ENCODE peak calls at places on chromosome 5, in six cellular contexts. G, I, B, U, Q and Y are unnamed samples.

GRCh38 chr5:74422671-74423070 is 217.9 kb downstream of the ENC1 start:
- DNase-seq in G (no peak), I (no peak), B (no peak), U (no peak), Q (no peak), Y (no peak)

GRCh38 chr5:170273968-170274710 is 23.4 kb downstream of the LCP2 start:
- DNase-seq in G (no peak), I (no peak), B (no peak), U (no peak), Q (peak; percentile 63), Y (no peak)

GRCh38 chr5:105146867-105147266 is 1584.3 kb upstream of the NUDT12 start:
- DNase-seq in G (no peak), I (no peak), B (no peak), U (no peak), Q (no peak), Y (no peak)

GRCh38 chr5:177362871-177363507 is 5.3 kb downstream of the RGS14 start:
- DNase-seq in G (no peak), I (peak; percentile 90), B (peak; percentile 86), U (no peak), Q (peak; percentile 61), Y (no peak)

GRCh38 chr5:115389799-115390382 is 93.4 kb upstream of the CCDC112 start:
- DNase-seq in G (no peak), I (no peak), B (peak; percentile 44), U (no peak), Q (no peak), Y (no peak)

GRCh38 chr5:20538341-20538740 is 550.3 kb upstream of the CDH18 start:
- DNase-seq in G (no peak), I (no peak), B (no peak), U (no peak), Q (no peak), Y (no peak)

GRCh38 chr5:179192891-179193470 is 132.8 kb downstream of the ZNF354C start:
- DNase-seq in G (no peak), I (peak; percentile 30), B (no peak), U (no peak), Q (no peak), Y (peak; percentile 68)

GRCh38 chr5:172881691-172882370 is 47.8 kb downstream of the ERGIC1 start:
- DNase-seq in G (peak; percentile 80), I (no peak), B (no peak), U (peak; percentile 72), Q (no peak), Y (no peak)

GRCh38 chr5:23072179-23072578 is 219.0 kb upstream of the CDH12 start:
- DNase-seq in G (no peak), I (no peak), B (no peak), U (no peak), Q (no peak), Y (no peak)

GRCh38 chr5:104179057-104179456 is 616.5 kb upstream of the NUDT12 start:
- DNase-seq in G (peak; percentile 28), I (no peak), B (no peak), U (peak; percentile 33), Q (peak; percentile 66), Y (peak; percentile 29)

GRCh38 chr5:77029376-77029885 is 773 bp upstream of the AGGF1 start:
- DNase-seq in G (no peak), I (no peak), B (no peak), U (no peak), Q (no peak), Y (no peak)

GRCh38 chr5:77033338-77033737 is 3.1 kb downstream of the AGGF1 start:
- DNase-seq in G (no peak), I (no peak), B (no peak), U (no peak), Q (no peak), Y (no peak)

GRCh38 chr5:77028631-77029375 is 1.4 kb upstream of the AGGF1 start:
- DNase-seq in G (no peak), I (no peak), B (no peak), U (no peak), Q (no peak), Y (no peak)

GRCh38 chr5:77032635-77033034 is 2.4 kb downstream of the AGGF1 start:
- DNase-seq in G (no peak), I (no peak), B (no peak), U (no peak), Q (no peak), Y (no peak)

DNA sequence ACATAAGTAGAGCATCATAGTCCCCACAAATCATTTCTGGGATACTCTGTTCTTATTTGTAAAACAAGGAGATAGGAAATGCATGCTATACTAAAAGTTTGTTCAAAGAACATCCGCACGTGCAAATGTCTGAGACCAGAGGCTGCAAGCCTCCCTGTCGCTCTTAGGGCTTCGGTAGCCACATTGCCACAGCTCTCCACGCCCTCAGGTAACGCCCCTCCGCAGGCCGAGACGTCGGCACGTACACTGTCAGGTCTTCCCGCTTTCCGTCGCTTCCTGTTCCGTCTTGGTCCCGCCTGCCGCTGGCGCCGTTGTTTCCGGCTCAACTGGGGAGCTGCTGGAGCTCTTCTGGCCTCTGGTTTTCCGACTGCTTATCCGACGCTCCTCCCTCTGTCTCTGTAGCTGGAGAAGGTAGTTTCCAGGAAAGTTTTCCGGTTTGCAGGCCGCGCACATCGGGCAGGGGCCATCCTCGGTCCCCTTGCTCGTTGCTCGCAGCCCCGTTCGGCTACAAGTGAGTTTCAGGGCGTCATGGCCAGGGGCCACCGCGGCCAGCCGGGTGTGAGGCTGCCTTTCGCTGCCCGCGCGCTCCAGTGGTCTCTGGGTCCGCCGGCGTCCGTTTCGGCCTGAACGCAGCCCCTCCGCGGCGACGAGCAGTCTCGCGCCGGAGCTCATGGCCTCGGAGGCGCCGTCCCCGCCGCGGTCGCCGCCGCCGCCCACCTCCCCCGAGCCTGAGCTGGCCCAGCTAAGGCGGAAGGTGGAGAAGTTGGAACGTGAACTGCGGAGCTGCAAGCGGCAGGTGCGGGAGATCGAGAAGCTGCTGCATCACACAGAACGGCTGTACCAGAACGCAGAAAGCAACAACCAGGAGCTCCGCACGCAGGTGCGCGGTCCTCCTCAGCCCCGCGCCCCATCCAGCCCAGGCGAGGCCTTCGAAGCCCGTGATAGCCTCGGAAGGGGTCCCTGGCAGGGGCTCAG is at the start of gene AGGF1:
- DNase-seq in G (peak; percentile 90), I (peak; percentile 96), B (peak; percentile 95), U (peak; percentile 94), Q (peak; percentile 98), Y (peak; percentile 96)
- TF ChIP-seq CTCF in G (no peak), I (no peak), B (no peak), U (no peak), Q (no peak), Y (no peak)

GRCh38 chr5:132237141-132237540 is 9.5 kb upstream of the P4HA2 start:
- DNase-seq in G (no peak), I (no peak), B (no peak), U (no peak), Q (no peak), Y (no peak)
- TF ChIP-seq CTCF in G (peak; percentile 45), I (no peak), B (no peak), U (peak; percentile 23), Q (no peak), Y (no peak)

GRCh38 chr5:43042626-43043399 is 2.7 kb upstream of the ANXA2R start:
- DNase-seq in G (peak; percentile 39), I (peak; percentile 72), B (peak; percentile 74), U (peak; percentile 81), Q (peak; percentile 89), Y (no peak)

GRCh38 chr5:43041131-43041668 is 1.1 kb upstream of the ANXA2R start:
- DNase-seq in G (no peak), I (no peak), B (peak; percentile 53), U (no peak), Q (peak; percentile 65), Y (no peak)

GRCh38 chr5:43041669-43042175 is 1.6 kb upstream of the ANXA2R start:
- DNase-seq in G (peak; percentile 81), I (peak; percentile 77), B (peak; percentile 74), U (peak; percentile 96), Q (peak; percentile 82), Y (no peak)

GRCh38 chr5:43043400-43043756 is 3.3 kb upstream of the ANXA2R start:
- DNase-seq in G (no peak), I (no peak), B (no peak), U (no peak), Q (no peak), Y (no peak)

DNA sequence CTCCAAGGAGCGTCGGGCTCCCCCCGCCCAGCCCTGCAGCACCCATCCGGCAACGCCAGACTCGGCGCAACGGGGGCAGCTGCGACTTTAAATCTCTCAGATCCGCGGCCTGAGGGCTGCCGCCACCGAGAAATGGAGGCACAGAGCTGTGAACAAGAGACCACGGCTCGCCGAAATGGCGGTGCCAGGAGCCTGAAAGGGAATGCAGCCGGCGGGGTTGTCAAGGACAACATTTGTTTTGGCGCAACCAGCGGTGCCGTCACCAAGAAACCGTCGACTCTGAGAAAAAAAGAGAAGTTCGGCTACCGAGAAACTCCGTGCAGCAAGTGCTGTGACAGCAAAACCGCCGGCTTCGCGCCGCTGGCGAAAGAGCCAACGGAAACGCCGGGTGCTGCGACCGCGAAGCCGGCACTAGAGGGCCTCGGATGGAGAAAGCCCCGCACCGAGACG is 2.1 kb upstream of the ANXA2R start:
- DNase-seq in G (peak; percentile 86), I (peak; percentile 80), B (peak; percentile 81), U (peak; percentile 81), Q (no peak), Y (no peak)
- TF ChIP-seq CTCF in G (peak; percentile 47), I (no peak), B (no peak), U (no peak), Q (peak; percentile 35), Y (peak; percentile 30)

GRCh38 chr5:10800852-10801251 is 39.8 kb upstream of the DAP start:
- DNase-seq in G (no peak), I (no peak), B (no peak), U (no peak), Q (no peak), Y (no peak)

GRCh38 chr5:10797246-10797645 is 36.2 kb upstream of the DAP start:
- DNase-seq in G (peak; percentile 11), I (no peak), B (no peak), U (no peak), Q (no peak), Y (no peak)

GRCh38 chr5:10801931-10802674 is 41.1 kb upstream of the DAP start:
- DNase-seq in G (no peak), I (no peak), B (no peak), U (no peak), Q (peak; percentile 2), Y (no peak)
- TF ChIP-seq CTCF in G (no peak), I (no peak), B (no peak), U (peak; percentile 4), Q (no peak), Y (no peak)

GRCh38 chr5:141272906-141273305 is 27.7 kb downstream of the PCDHB15 start:
- DNase-seq in G (no peak), I (no peak), B (no peak), U (no peak), Q (peak; percentile 7), Y (no peak)
- TF ChIP-seq CTCF in G (peak; percentile 25), I (no peak), B (no peak), U (no peak), Q (peak; percentile 26), Y (no peak)

GRCh38 chr5:53288511-53288910 is 179.0 kb upstream of the MOCS2 start:
- DNase-seq in G (no peak), I (no peak), B (no peak), U (no peak), Q (no peak), Y (no peak)
- TF ChIP-seq CTCF in G (no peak), I (no peak), B (no peak), U (no peak), Q (no peak), Y (no peak)

DNA sequence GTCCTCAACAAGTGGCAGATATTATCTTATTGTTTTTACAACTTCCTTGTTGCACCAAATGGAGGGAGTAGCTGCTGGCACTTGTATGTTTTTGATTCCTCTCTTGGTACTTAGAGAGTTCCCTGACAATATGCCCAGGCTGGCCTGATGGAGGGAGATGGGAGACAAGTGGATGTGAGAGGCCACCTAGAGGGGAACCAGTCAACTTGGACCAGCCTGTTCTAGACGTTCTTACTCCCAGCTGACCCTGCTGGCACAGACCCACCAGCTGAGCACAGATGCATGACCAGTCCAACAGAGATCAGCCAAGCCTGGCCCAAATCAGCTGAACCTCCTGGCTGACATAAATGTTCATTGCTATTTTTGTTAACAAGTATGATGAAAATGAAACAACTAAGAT is 60.9 kb upstream of the GDNF start:
- DNase-seq in G (peak; percentile 50), I (peak; percentile 84), B (peak; percentile 27), U (peak; percentile 37), Q (peak; percentile 52), Y (no peak)
- TF ChIP-seq CTCF in G (peak; percentile 54), I (peak; percentile 28), B (no peak), U (peak; percentile 19), Q (peak; percentile 37), Y (no peak)